ENCODE peak calls at places on chromosomes 3 and 15, in four cellular contexts. I is IMR-90, P is H1, G is mesendoderm. E is an unnamed sample.

GRCh38 chr3:74377701-74378100 is 236.8 kb downstream of the CNTN3 start:
- DNase-seq in I (no peak), P (no peak), G (no peak), E (no peak)

GRCh38 chr3:58173670-58174472 is 36.9 kb downstream of the DNASE1L3 start:
- DNase-seq in I (no peak), P (peak), G (peak), E (peak)

GRCh38 chr15:76107169-76107568 is 47.4 kb downstream of the TMEM266 start:
- DNase-seq in I (no peak), P (no peak), G (no peak), E (no peak)

GRCh38 chr3:149080699-149081091 is 5.6 kb downstream of the HLTF start:
- DNase-seq in I (peak), P (no peak), G (no peak), E (no peak)

GRCh38 chr3:49456417-49456816 is 13.7 kb upstream of the DAG1 start:
- DNase-seq in I (peak), P (no peak), G (peak), E (no peak)

GRCh38 chr3:121698914-121699313 is 38.2 kb upstream of the HCLS1 start:
- DNase-seq in I (no peak), P (no peak), G (no peak), E (no peak)

GRCh38 chr3:13491206-13491974 is 11.3 kb downstream of the HDAC11 start:
- DNase-seq in I (no peak), P (no peak), G (no peak), E (no peak)

GRCh38 chr3:172034786-172035685 is 4.3 kb upstream of the FNDC3B start:
- DNase-seq in I (peak), P (peak), G (peak), E (peak)

GRCh38 chr15:73034213-73034612 is 18.1 kb upstream of the NEO1 start:
- DNase-seq in I (no peak), P (no peak), G (no peak), E (no peak)

GRCh38 chr15:32657198-32657886 is 15.8 kb downstream of the SCG5 start:
- DNase-seq in I (no peak), P (peak), G (no peak), E (no peak)

GRCh38 chr3:136146981-136147729 is 49.0 kb downstream of the MSL2 start:
- DNase-seq in I (no peak), P (no peak), G (no peak), E (no peak)

GRCh38 chr15:65346856-65347598 is 30.8 kb downstream of the IGDCC3 start:
- DNase-seq in I (no peak), P (no peak), G (no peak), E (no peak)

GRCh38 chr3:158261371-158261991 is 151.6 kb downstream of the RSRC1 start:
- DNase-seq in I (no peak), P (no peak), G (no peak), E (no peak)

GRCh38 chr3:180563411-180563810 is 38.6 kb upstream of the TTC14 start:
- DNase-seq in I (no peak), P (no peak), G (no peak), E (no peak)

GRCh38 chr3:121883507-121883906 is 10.7 kb upstream of the SLC15A2 start:
- DNase-seq in I (peak), P (no peak), G (peak), E (no peak)

GRCh38 chr3:45034612-45035252 is 8.6 kb downstream of the CLEC3B start:
- DNase-seq in I (no peak), P (no peak), G (no peak), E (no peak)

GRCh38 chr3:76871655-76872054 is 168.2 kb upstream of the ROBO2 start:
- DNase-seq in I (no peak), P (no peak), G (no peak), E (no peak)

GRCh38 chr3:31667582-31667981 is 134.9 kb downstream of the STT3B start:
- DNase-seq in I (no peak), P (no peak), G (no peak), E (no peak)

GRCh38 chr3:31661286-31661685 is 128.6 kb downstream of the STT3B start:
- DNase-seq in I (no peak), P (no peak), G (no peak), E (no peak)

GRCh38 chr3:31661993-31662392 is 129.3 kb downstream of the STT3B start:
- DNase-seq in I (no peak), P (no peak), G (no peak), E (no peak)

GRCh38 chr3:31668258-31668657 is 135.5 kb downstream of the STT3B start:
- DNase-seq in I (no peak), P (no peak), G (no peak), E (no peak)

GRCh38 chr3:31664031-31664430 is 131.3 kb downstream of the STT3B start:
- DNase-seq in I (no peak), P (no peak), G (no peak), E (no peak)
- H3K56ac ChIP-seq in I (no peak), P (no peak), G (no peak), E (no peak)

GRCh38 chr15:68053997-68054657 is at the start of gene PIAS1:
- DNase-seq in I (peak), P (peak), G (peak), E (peak)
- H2BK120ac ChIP-seq in I (peak), P (no peak), G (peak), E (no peak)

DNA sequence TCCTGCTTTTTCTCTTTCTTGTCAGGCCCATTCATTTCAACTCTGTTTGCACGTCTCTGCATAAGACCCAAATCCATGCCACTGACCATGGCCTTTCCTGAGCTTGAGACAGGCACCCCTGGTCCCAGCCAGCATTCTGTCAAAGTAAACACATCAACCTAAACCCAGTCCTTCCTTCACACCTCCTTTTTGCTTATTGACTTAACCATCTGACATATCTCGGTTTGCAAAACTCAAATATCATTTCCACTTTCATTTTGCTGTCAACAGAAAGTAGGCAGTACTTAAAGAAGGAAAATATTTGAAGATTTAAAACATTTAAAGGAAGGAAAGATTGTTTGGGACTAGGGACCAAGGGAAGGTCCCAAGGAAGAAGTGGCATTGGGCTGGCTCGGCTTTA is 48.2 kb upstream of the KBTBD8 start:
- DNase-seq in I (no peak), P (no peak), G (no peak), E (no peak)
- H3K56ac ChIP-seq in I (no peak), P (no peak), G (no peak), E (no peak)

GRCh38 chr3:190528721-190529120 is 14.8 kb downstream of the IL1RAP start:
- DNase-seq in I (no peak), P (no peak), G (no peak), E (no peak)
- H2BK120ac ChIP-seq in I (no peak), P (no peak), G (no peak), E (no peak)

GRCh38 chr3:113193719-113194118 is 17.6 kb upstream of the BOC start:
- DNase-seq in I (no peak), P (no peak), G (no peak), E (no peak)
- H3K56ac ChIP-seq in I (no peak), P (no peak), G (no peak), E (no peak)

GRCh38 chr15:60121845-60122244 is 117.7 kb downstream of the FOXB1 start:
- DNase-seq in I (no peak), P (no peak), G (no peak), E (no peak)
- H2BK120ac ChIP-seq in I (no peak), P (no peak), G (no peak), E (no peak)

DNA sequence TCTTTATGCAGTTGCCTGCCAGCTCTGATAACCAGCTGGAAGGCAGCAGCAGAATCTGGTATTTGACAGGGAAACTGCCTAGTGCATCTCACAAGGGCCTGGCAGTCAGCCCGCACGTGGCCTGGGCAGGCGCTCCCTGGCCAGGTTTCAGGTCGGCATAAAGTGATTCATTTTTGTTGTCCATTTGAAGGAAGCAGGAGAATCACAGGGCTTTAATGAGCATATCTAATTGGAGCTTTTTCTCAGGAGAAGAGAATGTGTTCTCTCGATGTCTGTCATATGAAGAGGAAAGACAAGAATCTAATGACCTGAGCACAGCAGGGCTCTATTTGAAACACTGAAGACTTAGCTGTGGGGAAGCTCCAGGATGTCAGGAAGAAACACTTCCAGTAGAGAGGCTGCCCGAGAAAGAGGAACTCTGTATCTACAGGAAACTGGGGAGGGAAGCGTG is 98.8 kb upstream of the MB21D2 start:
- DNase-seq in I (no peak), P (peak), G (peak), E (peak)
- H3K56ac ChIP-seq in I (no peak), P (no peak), G (peak), E (no peak)

GRCh38 chr15:48856947-48857346 is 21.0 kb upstream of the EID1 start:
- DNase-seq in I (peak), P (no peak), G (peak), E (peak)
- H2BK120ac ChIP-seq in I (peak), P (no peak), G (no peak), E (no peak)

GRCh38 chr3:29144361-29144760 is 136.5 kb upstream of the RBMS3 start:
- DNase-seq in I (no peak), P (no peak), G (no peak), E (no peak)
- H3K56ac ChIP-seq in I (no peak), P (no peak), G (no peak), E (no peak)

GRCh38 chr15:85782112-85782511 is 12.6 kb downstream of the KLHL25 start:
- DNase-seq in I (peak), P (no peak), G (no peak), E (no peak)

GRCh38 chr15:85786778-85787114 is 8.0 kb downstream of the KLHL25 start:
- DNase-seq in I (no peak), P (no peak), G (no peak), E (no peak)

GRCh38 chr15:85788796-85789495 is 5.8 kb downstream of the KLHL25 start:
- DNase-seq in I (no peak), P (no peak), G (peak), E (no peak)

GRCh38 chr15:85789496-85789875 is 5.2 kb downstream of the KLHL25 start:
- DNase-seq in I (no peak), P (no peak), G (no peak), E (no peak)

DNA sequence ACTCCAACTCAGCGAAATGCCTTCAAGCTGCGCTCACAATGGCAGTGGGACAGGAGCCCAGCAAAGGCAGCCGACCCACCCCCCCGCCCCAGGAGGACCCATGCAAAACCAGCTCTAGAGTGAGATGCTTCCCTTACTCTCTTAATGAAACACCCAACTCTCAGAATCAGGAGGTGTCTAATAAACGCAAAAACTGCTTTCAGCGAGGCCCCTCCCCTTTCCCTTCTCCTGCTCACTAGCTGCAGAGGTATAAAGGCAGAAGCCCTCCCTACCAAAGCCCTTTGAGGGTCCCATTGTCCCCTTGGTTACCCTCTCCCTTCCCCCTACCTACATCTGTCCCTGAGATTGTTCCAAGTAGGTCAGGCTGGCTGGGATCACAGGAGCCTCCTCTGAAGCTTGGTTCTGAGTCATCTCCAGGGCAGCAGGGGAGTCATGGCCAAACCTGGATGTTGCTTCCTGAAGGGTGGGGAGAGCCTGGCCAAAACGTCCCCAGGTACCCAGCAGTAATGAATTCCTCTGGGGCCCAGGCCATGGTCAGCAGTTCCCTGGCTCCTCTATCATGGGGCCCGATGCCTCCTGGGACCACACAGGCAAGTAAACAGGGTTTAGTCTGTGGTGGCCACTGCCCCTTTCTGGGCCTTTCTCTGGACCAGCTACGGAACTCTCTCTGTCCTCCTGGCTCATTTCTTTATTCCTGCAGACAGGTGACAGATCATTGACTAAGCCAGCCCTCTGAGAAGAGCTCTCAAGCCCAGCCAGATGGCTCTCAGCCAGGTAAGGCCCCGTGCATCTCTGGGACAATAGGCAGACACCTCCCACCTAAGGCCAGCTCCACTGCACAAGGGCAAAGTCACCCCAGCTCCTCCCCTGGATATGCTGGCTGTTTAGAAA is 8.6 kb downstream of the KLHL25 start:
- DNase-seq in I (peak), P (no peak), G (peak), E (no peak)
- H2BK120ac ChIP-seq in I (no peak), P (no peak), G (peak), E (no peak)